ENCODE peak calls at places on chromosome 1, in four cellular contexts. Q, H, G and B are unnamed samples. For H3K9me3 and H3K4me1, the result is how much of the 10 kb centered on the place peaks cover.

GRCh38 chr1:21263653-21264225 is 26.5 kb downstream of the ECE1 start:
- DNase-seq in Q (no peak), H (no peak), G (no peak), B (no peak)

GRCh38 chr1:39671433-39671792 is 494 bp downstream of the NT5C1A start:
- DNase-seq in Q (no peak), H (peak), G (no peak), B (no peak)

GRCh38 chr1:145707183-145707867 is at the start of gene PDZK1:
- DNase-seq in Q (no peak), H (no peak), G (no peak), B (no peak)

GRCh38 chr1:235908742-235909520 is 42.2 kb upstream of the LYST start:
- DNase-seq in Q (peak), H (no peak), G (no peak), B (peak)

GRCh38 chr1:202958544-202959275 is 598 bp upstream of the ADIPOR1 start:
- DNase-seq in Q (no peak), H (no peak), G (no peak), B (no peak)

GRCh38 chr1:86155807-86156561 is 588 bp downstream of the COL24A1 start:
- DNase-seq in Q (no peak), H (peak), G (no peak), B (no peak)

GRCh38 chr1:6260433-6260934 is 414 bp downstream of the GPR153 start:
- DNase-seq in Q (no peak), H (peak), G (no peak), B (no peak)

GRCh38 chr1:147808025-147808424 is 47.6 kb upstream of the GJA5 start:
- DNase-seq in Q (no peak), H (no peak), G (no peak), B (no peak)

GRCh38 chr1:33576821-33577599 is 104.6 kb downstream of the ZSCAN20 start:
- DNase-seq in Q (no peak), H (no peak), G (no peak), B (no peak)

GRCh38 chr1:230365723-230366307 is 60.3 kb downstream of the PGBD5 start:
- DNase-seq in Q (no peak), H (no peak), G (no peak), B (no peak)

GRCh38 chr1:151011154-151011850 is 3.1 kb downstream of the PRUNE1 start:
- DNase-seq in Q (no peak), H (no peak), G (no peak), B (no peak)
- H3K27ac ChIP-seq in Q (no peak), H (peak), G (no peak), B (no peak)

DNA sequence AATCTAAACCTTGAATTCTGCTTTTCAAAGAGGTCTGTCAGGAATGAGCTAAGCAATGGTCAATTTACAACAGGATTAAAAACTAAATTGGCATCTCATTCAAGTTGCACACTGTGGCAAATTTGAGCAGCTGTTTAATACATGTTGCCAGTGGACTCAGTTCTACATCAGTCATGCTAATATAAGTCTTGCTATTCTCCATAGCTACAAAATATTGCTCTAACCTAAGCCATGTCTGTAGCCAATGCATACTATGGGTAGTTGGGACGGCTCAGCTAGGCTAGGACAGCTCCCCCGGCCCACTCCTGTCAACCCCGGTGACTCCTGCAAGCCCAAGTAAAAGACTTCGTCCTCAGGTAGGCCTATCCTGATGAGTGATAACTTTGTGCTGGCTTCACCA is 10.9 kb upstream of the VAV3 start:
- DNase-seq in Q (no peak), H (no peak), G (no peak), B (no peak)
- H3K9me3 ChIP-seq in Q (under half), H (under half), G (under half), B (under half)

DNA sequence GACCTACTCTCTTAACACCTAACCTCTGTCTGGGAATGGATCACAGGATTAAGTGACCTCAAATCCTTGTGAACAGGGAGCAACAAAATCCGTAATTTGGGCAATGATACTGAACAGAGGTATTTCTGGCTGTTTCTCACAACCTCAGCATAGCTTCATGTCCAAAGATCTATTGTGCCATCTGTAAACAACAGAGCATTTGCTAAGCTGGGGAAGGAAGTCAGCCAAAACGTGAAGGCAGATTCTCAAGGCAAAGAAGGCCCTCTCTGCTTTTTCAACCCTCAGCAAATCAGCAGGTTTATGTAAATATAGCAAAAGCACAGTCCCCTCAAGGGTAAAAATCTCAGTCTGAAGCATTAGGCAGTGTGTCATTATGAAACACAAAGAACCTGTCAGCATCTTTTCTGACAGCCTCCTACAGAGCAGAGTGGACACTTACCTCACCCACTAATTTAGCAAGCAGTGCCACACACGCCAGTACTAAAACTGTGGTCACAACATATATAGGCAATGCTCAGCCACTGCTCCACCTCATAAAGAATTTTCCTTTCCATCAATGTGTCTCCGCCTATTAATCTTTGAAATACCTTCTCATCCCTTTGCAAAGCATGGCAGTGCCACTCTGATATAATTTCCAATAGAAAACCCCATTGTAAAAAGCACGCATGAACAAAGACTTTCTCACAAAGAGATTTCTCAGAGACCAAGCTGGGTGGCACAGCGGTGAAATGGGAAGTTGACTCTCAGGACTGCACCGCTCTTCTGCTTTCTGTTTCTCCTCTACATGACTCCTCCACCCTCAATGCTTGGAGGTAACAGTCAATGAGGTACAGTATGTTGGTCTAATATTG is 188.0 kb downstream of the RERE start:
- DNase-seq in Q (no peak), H (no peak), G (no peak), B (peak)
- H3K4me1 ChIP-seq in Q (under half), H (half or more), G (under half), B (half or more)

DNA sequence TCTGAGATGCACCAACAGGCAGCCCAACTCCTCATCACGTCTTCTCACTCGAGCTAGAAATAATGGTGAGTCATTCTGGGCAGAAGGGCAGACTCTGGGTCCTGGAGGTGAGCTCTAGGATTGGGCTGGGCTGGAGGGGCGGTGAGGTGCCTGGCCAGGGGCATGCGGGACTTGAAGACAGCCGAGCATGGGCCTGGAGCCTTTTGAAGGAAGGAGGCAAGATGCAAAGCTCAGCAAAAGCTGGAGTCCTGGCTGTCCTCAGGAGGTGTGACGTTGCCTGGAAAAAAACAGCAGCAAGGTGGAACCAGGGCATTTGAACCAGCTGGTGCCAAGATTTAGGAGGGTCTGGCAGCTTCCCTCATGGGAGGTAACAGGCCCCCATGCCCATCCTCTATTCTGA is 712 bp downstream of the KCNA2 start:
- DNase-seq in Q (no peak), H (no peak), G (no peak), B (no peak)
- H3K27ac ChIP-seq in Q (no peak), H (no peak), G (no peak), B (no peak)

DNA sequence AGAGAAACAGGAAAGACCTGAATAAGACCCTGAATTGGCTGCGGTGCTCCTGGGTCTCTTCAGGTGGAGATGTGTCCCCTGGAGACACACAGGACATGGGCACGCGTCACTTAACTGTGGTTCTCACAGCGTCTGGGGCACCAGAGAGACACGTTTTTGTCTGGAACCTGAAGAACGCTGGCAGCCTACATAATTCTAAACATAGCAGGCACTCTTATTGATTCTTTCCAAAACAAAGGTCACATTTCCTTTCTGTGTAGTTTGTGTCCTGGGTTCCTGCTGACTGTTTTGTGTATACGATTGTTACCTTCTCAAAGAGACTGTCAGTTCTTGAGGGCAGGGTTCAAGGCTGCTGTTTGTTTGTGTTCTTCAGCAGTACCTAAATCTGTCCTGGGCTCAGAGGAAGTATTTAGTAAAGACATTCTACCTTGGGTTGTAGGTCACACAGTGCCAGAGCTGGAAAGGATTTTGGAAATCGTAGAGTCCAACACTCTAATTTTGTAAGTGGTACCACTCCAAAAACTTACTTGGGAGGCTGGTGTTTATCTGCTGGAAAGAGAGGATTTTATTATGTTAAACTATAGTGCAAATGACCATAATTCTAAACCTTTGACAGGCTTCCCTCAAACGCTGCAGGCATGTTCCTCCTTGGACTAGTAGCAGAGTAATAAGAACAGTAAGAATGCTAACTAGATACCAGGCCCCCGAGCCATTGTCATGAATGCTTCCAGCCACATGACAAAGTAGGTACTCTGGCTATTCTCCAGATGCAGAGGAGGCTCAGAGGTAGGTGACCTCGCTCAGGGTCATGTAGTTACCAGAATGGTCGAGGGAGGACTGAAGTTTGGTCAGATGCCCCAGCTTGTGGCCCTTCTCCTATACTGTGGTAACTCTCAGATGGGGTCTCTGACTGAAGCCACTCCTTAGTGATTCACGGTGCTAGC is 164.3 kb downstream of the DHRS3 start:
- DNase-seq in Q (no peak), H (no peak), G (no peak), B (peak)
- H3K9me3 ChIP-seq in Q (under half), H (under half), G (under half), B (under half)

GRCh38 chr1:201493757-201494617 is 12.9 kb downstream of the CSRP1 start:
- DNase-seq in Q (no peak), H (no peak), G (no peak), B (no peak)
- H3K4me1 ChIP-seq in Q (half or more), H (half or more), G (under half), B (under half)

GRCh38 chr1:183821309-183822080 is 16.6 kb downstream of the RGL1 start:
- DNase-seq in Q (no peak), H (no peak), G (no peak), B (no peak)
- H3K27ac ChIP-seq in Q (no peak), H (peak), G (no peak), B (peak)

GRCh38 chr1:152112885-152113432 is 2.3 kb downstream of the TCHH start:
- DNase-seq in Q (no peak), H (no peak), G (no peak), B (no peak)
- H3K9me3 ChIP-seq in Q (under half), H (under half), G (under half), B (under half)

GRCh38 chr1:43059640-43060574 is 101.2 kb upstream of the SLC2A1 start:
- DNase-seq in Q (no peak), H (no peak), G (no peak), B (no peak)
- H3K4me1 ChIP-seq in Q (under half), H (under half), G (under half), B (under half)